ENCODE peak calls at places on chromosomes 5 and 9, in seven cellular contexts. H is stimulated activated CD8-positive, alpha-beta memory T cell treated with anti-CD3 and anti-CD28 coated beads, Interleukin-4, amount 100 ng/mL, for 1 hour; G is NCI-H1105; K is left ventricle myocardium inferior; R is NCI-H2029; N is pancreas; C is IMR-90. Z is an unnamed sample.

GRCh38 chr9:120767451-120767850 is 25.8 kb downstream of the FBXW2 start:
- DNase-seq in H (no peak), G (no peak), K (no peak), R (no peak), N (no peak), C (no peak), Z (no peak)

GRCh38 chr5:370959-371810 is 49.7 kb downstream of the AHRR start:
- DNase-seq in H (no peak), G (no peak), K (no peak), R (no peak), N (no peak), C (no peak), Z (no peak)

GRCh38 chr5:103262422-103262871 is 3.9 kb downstream of the MACIR start:
- DNase-seq in H (no peak), G (no peak), K (no peak), R (no peak), N (no peak), C (peak), Z (no peak)

GRCh38 chr9:121771418-121771817 is 120.0 kb downstream of the DAB2IP start:
- DNase-seq in H (no peak), G (no peak), K (peak), R (no peak), N (peak), C (no peak), Z (no peak)

GRCh38 chr9:107172160-107172978 is 110.7 kb upstream of the RAD23B start:
- DNase-seq in H (peak), G (peak), K (peak), R (peak), N (peak), C (peak), Z (peak)

GRCh38 chr9:116686693-116687073 is 422 bp upstream of the TRIM32 start:
- DNase-seq in H (no peak), G (no peak), K (no peak), R (no peak), N (no peak), C (peak), Z (no peak)

GRCh38 chr9:13022756-13023155 is 247.9 kb downstream of the LURAP1L start:
- DNase-seq in H (no peak), G (no peak), K (no peak), R (no peak), N (no peak), C (no peak), Z (no peak)

GRCh38 chr9:33375238-33375840 is 27.0 kb downstream of the AQP7 start:
- DNase-seq in H (no peak), G (no peak), K (no peak), R (no peak), N (no peak), C (peak), Z (no peak)

GRCh38 chr5:139844472-139845145 is 49.0 kb downstream of the PSD2 start:
- DNase-seq in H (peak), G (peak), K (peak), R (peak), N (peak), C (peak), Z (no peak)

GRCh38 chr9:112493738-112494137 is 7.1 kb downstream of the KIAA1958 start:
- DNase-seq in H (no peak), G (no peak), K (no peak), R (no peak), N (no peak), C (no peak), Z (peak)

GRCh38 chr5:140549237-140550144 is 2.0 kb downstream of the EIF4EBP3 start:
- DNase-seq in H (no peak), G (no peak), K (no peak), R (peak), N (peak), C (peak), Z (no peak)

GRCh38 chr5:173394701-173395100 is 66.5 kb upstream of the STC2 start:
- DNase-seq in H (no peak), G (no peak), K (no peak), R (no peak), N (no peak), C (peak), Z (no peak)

GRCh38 chr9:27528278-27528885 is 1.2 kb downstream of the MOB3B start:
- DNase-seq in H (peak), G (no peak), K (peak), R (no peak), N (peak), C (peak), Z (no peak)

GRCh38 chr5:134540747-134541733 is 15.6 kb downstream of the JADE2 start:
- DNase-seq in H (no peak), G (no peak), K (no peak), R (no peak), N (peak), C (no peak), Z (no peak)

GRCh38 chr9:33025572-33026347 is 687 bp downstream of the DNAJA1 start:
- DNase-seq in H (peak), G (peak), K (peak), R (peak), N (peak), C (peak), Z (no peak)

GRCh38 chr9:92725726-92726125 is 38.9 kb downstream of the BICD2 start:
- DNase-seq in H (no peak), G (no peak), K (no peak), R (no peak), N (no peak), C (no peak), Z (no peak)

GRCh38 chr9:113563856-113564514 is 100.5 kb downstream of the RGS3 start:
- DNase-seq in H (no peak), G (no peak), K (no peak), R (no peak), N (no peak), C (no peak), Z (no peak)

GRCh38 chr5:3590253-3590966 is 5.2 kb upstream of the IRX1 start:
- DNase-seq in H (no peak), G (peak), K (no peak), R (peak), N (no peak), C (no peak), Z (no peak)

GRCh38 chr5:344668-345067 is 23.2 kb downstream of the AHRR start:
- DNase-seq in H (no peak), G (no peak), K (no peak), R (no peak), N (no peak), C (no peak), Z (no peak)

GRCh38 chr9:84862786-84863185 is 193.3 kb downstream of the NTRK2 start:
- DNase-seq in H (no peak), G (no peak), K (peak), R (no peak), N (no peak), C (no peak), Z (peak)

GRCh38 chr9:106697799-106698591 is 165.0 kb upstream of the ZNF462 start:
- DNase-seq in H (no peak), G (peak), K (peak), R (peak), N (peak), C (peak), Z (peak)

GRCh38 chr5:36690041-36690941 is 83.9 kb downstream of the SLC1A3 start:
- DNase-seq in H (peak), G (peak), K (peak), R (peak), N (peak), C (peak), Z (no peak)

GRCh38 chr5:28234356-28234968 is 1196.1 kb upstream of the CDH9 start:
- DNase-seq in H (no peak), G (no peak), K (no peak), R (no peak), N (no peak), C (no peak), Z (no peak)

GRCh38 chr5:143922718-143923117 is 110.8 kb downstream of the HMHB1 start:
- DNase-seq in H (no peak), G (no peak), K (no peak), R (no peak), N (no peak), C (peak), Z (no peak)

GRCh38 chr5:75034137-75034739 is 18.1 kb downstream of the GCNT4 start:
- DNase-seq in H (peak), G (no peak), K (no peak), R (peak), N (no peak), C (no peak), Z (no peak)